ENCODE peak calls at places on chromosomes 1 and 21, in five cellular contexts. Z is GM23338, A is PC-3, P is OCI-LY7, V is PC-9. D is an unnamed sample. For H3K9me2, the result is how much of the 10 kb centered on the place peaks cover.

GRCh38 chr1:65952692-65953091 is 160.0 kb downstream of the PDE4B start:
- DNase-seq in Z (no peak), A (no peak), P (no peak), V (no peak), D (no peak)

GRCh38 chr1:56780128-56780750 is 39.0 kb downstream of the FYB2 start:
- DNase-seq in Z (no peak), A (no peak), P (no peak), V (no peak), D (no peak)

GRCh38 chr21:25501996-25502665 is 105.2 kb downstream of the MRPL39 start:
- DNase-seq in Z (no peak), A (no peak), P (no peak), V (no peak), D (no peak)

GRCh38 chr1:111769517-111770146 is 13.9 kb downstream of the DDX20 start:
- DNase-seq in Z (peak), A (peak), P (peak), V (peak), D (peak)

GRCh38 chr1:108892356-108893140 is 15.8 kb downstream of the GPSM2 start:
- DNase-seq in Z (no peak), A (peak), P (no peak), V (no peak), D (no peak)

GRCh38 chr1:119946724-119947123 is 50.4 kb upstream of the ADAM30 start:
- DNase-seq in Z (no peak), A (no peak), P (no peak), V (no peak), D (no peak)

GRCh38 chr1:151504759-151505158 is 6.4 kb upstream of the CGN start:
- DNase-seq in Z (no peak), A (no peak), P (no peak), V (no peak), D (no peak)

GRCh38 chr1:226083303-226084101 is 21.0 kb downstream of the H3-3A start:
- DNase-seq in Z (peak), A (peak), P (peak), V (peak), D (peak)

GRCh38 chr1:45622891-45623394 is 911 bp downstream of the CCDC17 start:
- DNase-seq in Z (peak), A (no peak), P (no peak), V (no peak), D (no peak)

GRCh38 chr1:12491691-12492090 is 126.3 kb downstream of the DHRS3 start:
- DNase-seq in Z (no peak), A (no peak), P (no peak), V (no peak), D (no peak)

GRCh38 chr1:42944207-42944928 is 14.3 kb downstream of the SLC2A1 start:
- DNase-seq in Z (no peak), A (peak), P (peak), V (peak), D (no peak)

GRCh38 chr1:63688302-63688701 is 85.5 kb upstream of the ROR1 start:
- DNase-seq in Z (no peak), A (no peak), P (no peak), V (no peak), D (no peak)

GRCh38 chr1:152189657-152190442 is 30.8 kb upstream of the RPTN start:
- DNase-seq in Z (peak), A (peak), P (peak), V (peak), D (peak)

GRCh38 chr21:39885119-39885848 is 18.0 kb downstream of the PCP4 start:
- DNase-seq in Z (no peak), A (no peak), P (no peak), V (no peak), D (no peak)

GRCh38 chr21:17612023-17612564 is 607 bp downstream of the BTG3 start:
- DNase-seq in Z (peak), A (no peak), P (peak), V (no peak), D (peak)

GRCh38 chr1:56803561-56804156 is 15.5 kb downstream of the FYB2 start:
- DNase-seq in Z (peak), A (peak), P (peak), V (peak), D (peak)

GRCh38 chr1:118650084-118650807 is 337.9 kb downstream of the TBX15 start:
- DNase-seq in Z (no peak), A (no peak), P (no peak), V (no peak), D (no peak)

GRCh38 chr1:193042766-193043691 is 16.1 kb downstream of the UCHL5 start:
- DNase-seq in Z (no peak), A (no peak), P (no peak), V (no peak), D (no peak)

GRCh38 chr1:246647113-246647512 is 77.1 kb upstream of the SCCPDH start:
- DNase-seq in Z (peak), A (no peak), P (no peak), V (no peak), D (peak)

GRCh38 chr1:3027611-3028371 is 6.5 kb downstream of the ACTRT2 start:
- DNase-seq in Z (no peak), A (no peak), P (no peak), V (no peak), D (no peak)

GRCh38 chr1:27686223-27686990 is 14.4 kb upstream of the IFI6 start:
- DNase-seq in Z (peak), A (no peak), P (no peak), V (peak), D (peak)

GRCh38 chr21:42570841-42571387 is 57.3 kb downstream of the SLC37A1 start:
- DNase-seq in Z (peak), A (peak), P (no peak), V (no peak), D (no peak)

GRCh38 chr1:162381941-162382750 is 618 bp downstream of the C1orf226 start:
- DNase-seq in Z (no peak), A (no peak), P (no peak), V (no peak), D (no peak)

GRCh38 chr1:99598738-99599411 is 47.0 kb upstream of the PALMD start:
- DNase-seq in Z (no peak), A (no peak), P (no peak), V (no peak), D (no peak)

GRCh38 chr1:1894354-1895049 is 3.6 kb upstream of the GNB1 start:
- DNase-seq in Z (no peak), A (no peak), P (peak), V (peak), D (peak)

DNA sequence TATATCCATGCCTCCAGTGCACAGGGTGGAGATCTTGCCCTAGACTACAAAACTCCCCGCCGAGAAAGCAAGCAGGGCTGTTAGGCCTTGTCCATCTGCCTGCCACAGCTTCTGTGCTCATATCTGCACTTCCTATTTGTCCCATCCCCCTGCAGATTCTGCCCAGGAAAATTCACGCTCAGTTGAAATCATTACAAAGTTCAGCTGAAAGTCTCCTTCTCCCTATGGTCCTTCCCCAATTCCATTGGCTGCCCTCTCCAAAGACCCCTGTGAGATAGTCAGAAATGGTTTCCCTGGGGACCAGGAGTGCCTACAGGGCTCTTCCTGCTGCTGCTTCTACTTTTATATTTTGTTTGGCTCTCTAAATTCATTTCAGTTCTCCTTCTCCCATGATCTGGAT is 63.2 kb downstream of the DTL start:
- DNase-seq in Z (no peak), A (no peak), P (no peak), V (no peak), D (no peak)
- TF ChIP-seq CTCF in Z (no peak), A (no peak), P (no peak), V (no peak), D (no peak)

DNA sequence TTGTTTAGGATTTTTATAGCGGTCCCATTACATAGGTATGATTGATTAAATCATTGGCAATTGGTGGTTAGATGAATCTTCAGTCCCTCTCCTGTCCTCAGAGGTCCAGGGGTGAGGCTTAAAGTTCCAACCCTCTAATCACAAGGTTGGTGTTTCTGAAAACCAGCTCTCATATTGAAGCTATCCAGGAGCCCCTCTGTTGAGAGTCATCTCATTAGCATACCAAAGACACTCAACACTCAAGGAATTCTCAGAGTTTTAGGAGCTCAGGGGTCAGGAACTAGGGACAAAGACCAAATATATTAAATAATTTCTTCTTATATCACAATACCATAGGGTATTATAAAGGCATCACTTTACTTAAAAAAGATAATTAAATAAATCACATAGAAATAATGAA is 23.3 kb downstream of the FCRL2 start:
- DNase-seq in Z (peak), A (no peak), P (no peak), V (no peak), D (no peak)
- H3K9me2 ChIP-seq in Z (under half), A (under half), P (under half), V (under half), D (under half)

GRCh38 chr1:234186037-234186688 is 187.1 kb upstream of the COA6 start:
- DNase-seq in Z (no peak), A (peak), P (no peak), V (peak), D (peak)

GRCh38 chr1:234185438-234185837 is 187.8 kb upstream of the COA6 start:
- DNase-seq in Z (no peak), A (no peak), P (no peak), V (no peak), D (no peak)

DNA sequence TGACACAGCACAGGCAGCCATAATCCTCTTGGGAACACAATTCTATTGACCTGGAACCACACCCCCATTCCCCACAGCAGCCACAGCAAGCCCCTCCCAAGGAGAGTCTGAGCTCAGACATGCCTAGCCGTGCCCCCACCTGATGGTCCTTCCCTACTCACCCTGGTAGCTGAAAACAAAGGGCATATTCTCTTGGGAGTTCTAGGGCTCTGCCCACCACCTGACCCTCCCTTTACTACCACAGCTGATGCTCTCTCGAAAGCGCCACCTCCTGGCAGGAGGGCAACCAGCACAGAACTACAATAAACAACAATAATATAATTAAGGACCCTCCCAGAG is 184.8 kb upstream of the COA6 start:
- DNase-seq in Z (peak), A (peak), P (peak), V (peak), D (no peak)
- TF ChIP-seq CTCF in Z (peak), A (peak), P (peak), V (no peak), D (no peak)

GRCh38 chr1:207605444-207606361 is 39.2 kb upstream of the CR1L start:
- DNase-seq in Z (peak), A (peak), P (no peak), V (no peak), D (no peak)

GRCh38 chr1:207606362-207606755 is 38.6 kb upstream of the CR1L start:
- DNase-seq in Z (no peak), A (no peak), P (no peak), V (no peak), D (no peak)

GRCh38 chr1:207603777-207604176 is 41.2 kb upstream of the CR1L start:
- DNase-seq in Z (no peak), A (peak), P (no peak), V (no peak), D (peak)
- H3K9me2 ChIP-seq in Z (under half), A (under half), P (under half), V (under half), D (under half)

DNA sequence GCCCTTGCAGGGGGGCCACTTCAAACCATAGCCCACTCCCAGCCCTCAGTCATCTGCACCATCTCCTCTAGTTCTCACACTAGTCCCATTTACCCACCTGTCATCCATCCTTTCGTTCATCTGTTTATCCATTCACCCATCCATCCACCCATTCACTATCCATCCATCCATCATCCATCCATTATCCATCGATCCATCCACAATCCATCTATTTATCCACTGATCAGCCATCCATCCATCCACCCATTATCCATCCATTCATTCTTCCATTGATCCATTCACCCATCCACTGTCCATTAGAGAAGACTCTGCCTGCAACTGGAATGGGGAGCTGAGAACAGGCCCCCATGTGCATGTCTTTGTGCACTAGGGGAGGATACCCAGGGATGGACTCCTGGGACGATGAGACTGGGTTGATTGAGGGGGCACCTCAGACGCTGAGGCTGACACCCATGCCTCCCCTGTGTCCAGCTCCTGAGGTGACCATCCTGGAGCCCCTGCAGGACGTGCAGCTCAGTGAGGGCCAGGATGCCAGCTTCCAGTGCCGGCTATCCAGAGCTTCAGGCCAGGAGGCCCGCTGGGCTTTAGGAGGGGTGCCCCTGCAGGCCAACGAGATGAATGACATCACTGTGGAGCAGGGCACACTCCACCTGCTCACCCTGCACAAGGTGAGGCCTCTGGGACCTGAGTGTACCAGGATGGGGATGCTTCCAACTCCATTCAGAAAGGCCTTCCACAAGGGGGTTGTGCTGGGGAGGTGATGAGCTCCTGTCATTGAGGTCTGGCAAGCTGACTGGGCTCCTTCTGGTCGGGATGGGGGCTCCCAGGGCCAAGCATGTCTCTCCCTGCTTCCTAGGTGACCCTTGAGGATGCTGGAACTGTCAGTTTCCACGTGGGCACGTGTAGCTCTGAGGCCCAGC is 97.7 kb downstream of the TRIM11 start:
- DNase-seq in Z (peak), A (peak), P (no peak), V (no peak), D (no peak)
- TF ChIP-seq CTCF in Z (peak), A (peak), P (peak), V (peak), D (no peak)

GRCh38 chr1:154361357-154361756 is 36.0 kb downstream of the ATP8B2 start:
- DNase-seq in Z (no peak), A (no peak), P (no peak), V (no peak), D (no peak)
- H3K9me2 ChIP-seq in Z (under half), A (under half), P (under half), V (under half), D (under half)

DNA sequence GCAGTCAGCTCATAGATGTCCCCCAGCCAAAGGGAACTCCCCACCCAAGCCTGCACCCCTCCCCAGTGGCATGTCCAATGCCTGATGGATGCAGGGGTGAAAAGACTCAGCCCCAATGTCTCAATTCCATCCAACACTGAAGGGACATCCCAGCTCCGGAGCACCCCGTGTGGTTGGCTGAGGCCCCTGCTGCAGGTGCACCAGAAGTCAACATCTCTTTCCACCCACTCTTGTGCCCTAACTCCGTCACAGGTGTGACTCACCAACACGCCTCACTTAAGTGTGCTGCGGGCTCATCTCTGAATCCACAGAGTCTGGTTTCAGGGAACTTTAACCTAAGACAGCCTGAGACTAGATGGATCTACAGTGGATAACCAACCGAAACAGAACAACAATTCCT is 40.9 kb upstream of the ZBTB18 start:
- DNase-seq in Z (peak), A (peak), P (no peak), V (peak), D (no peak)
- TF ChIP-seq CTCF in Z (peak), A (no peak), P (no peak), V (peak), D (no peak)

D was measured in hepatocyte.